ENCODE peak calls at places on chromosomes 11 and 22, in seven cellular contexts. I, T, K, W, B, N and R are unnamed samples.

GRCh38 chr22:23070418-23071162 is at the start of gene GNAZ:
- DNase-seq in I (no peak), T (peak), K (no peak), W (no peak), B (no peak), N (no peak), R (no peak)

GRCh38 chr11:75431533-75432525 is 1.2 kb downstream of the KLHL35 start:
- DNase-seq in I (no peak), T (no peak), K (no peak), W (no peak), B (no peak), N (no peak), R (no peak)

GRCh38 chr11:77207618-77208313 is 79.7 kb downstream of the MYO7A start:
- DNase-seq in I (peak), T (no peak), K (no peak), W (peak), B (no peak), N (no peak), R (no peak)

GRCh38 chr11:26287067-26287518 is 44.8 kb upstream of the ANO3 start:
- DNase-seq in I (no peak), T (no peak), K (no peak), W (peak), B (no peak), N (peak), R (no peak)

GRCh38 chr22:20776624-20777405 is 2.9 kb downstream of the SERPIND1 start:
- DNase-seq in I (no peak), T (no peak), K (no peak), W (no peak), B (no peak), N (no peak), R (no peak)

GRCh38 chr11:30573951-30574350 is 12.2 kb downstream of the MPPED2 start:
- DNase-seq in I (no peak), T (no peak), K (no peak), W (no peak), B (no peak), N (no peak), R (no peak)

GRCh38 chr22:25120761-25121212 is 78.9 kb upstream of the CRYBB3 start:
- DNase-seq in I (no peak), T (no peak), K (no peak), W (no peak), B (no peak), N (no peak), R (no peak)

GRCh38 chr11:76752321-76753175 is 30.6 kb upstream of the TSKU start:
- DNase-seq in I (peak), T (no peak), K (peak), W (peak), B (peak), N (peak), R (no peak)

GRCh38 chr22:28268176-28268575 is 349.1 kb upstream of the PITPNB start:
- DNase-seq in I (no peak), T (no peak), K (no peak), W (no peak), B (no peak), N (no peak), R (no peak)

GRCh38 chr11:6217722-6218121 is 12.4 kb downstream of the C11orf42 start:
- DNase-seq in I (no peak), T (no peak), K (no peak), W (no peak), B (no peak), N (no peak), R (no peak)

GRCh38 chr11:38089728-38090127 is 1491.7 kb upstream of the RAG2 start:
- DNase-seq in I (peak), T (no peak), K (no peak), W (peak), B (no peak), N (peak), R (no peak)

GRCh38 chr11:8639655-8640054 is 42.8 kb downstream of the TRIM66 start:
- DNase-seq in I (no peak), T (no peak), K (no peak), W (no peak), B (no peak), N (no peak), R (no peak)

GRCh38 chr11:117821431-117821830 is 3.1 kb downstream of the FXYD2 start:
- DNase-seq in I (no peak), T (no peak), K (no peak), W (no peak), B (no peak), N (no peak), R (no peak)

GRCh38 chr11:121033635-121034034 is 9.7 kb downstream of the TBCEL start:
- DNase-seq in I (no peak), T (no peak), K (no peak), W (no peak), B (no peak), N (no peak), R (no peak)

GRCh38 chr11:2812371-2812991 is 73.1 kb downstream of the CDKN1C start:
- DNase-seq in I (peak), T (no peak), K (peak), W (no peak), B (no peak), N (no peak), R (no peak)

GRCh38 chr11:27991731-27992130 is 116.2 kb downstream of the KIF18A start:
- DNase-seq in I (peak), T (no peak), K (no peak), W (peak), B (no peak), N (no peak), R (no peak)

GRCh38 chr11:122862091-122862490 is 20.5 kb upstream of the JHY start:
- DNase-seq in I (no peak), T (no peak), K (no peak), W (no peak), B (no peak), N (no peak), R (no peak)

GRCh38 chr11:18727499-18728236 is 1.7 kb upstream of the IGSF22 start:
- DNase-seq in I (peak), T (peak), K (no peak), W (peak), B (no peak), N (peak), R (no peak)

GRCh38 chr11:129720156-129720555 is 95.5 kb upstream of the TMEM45B start:
- DNase-seq in I (no peak), T (no peak), K (no peak), W (no peak), B (no peak), N (no peak), R (no peak)

GRCh38 chr22:19940536-19941364 is 822 bp upstream of the COMT start:
- DNase-seq in I (no peak), T (no peak), K (no peak), W (peak), B (no peak), N (no peak), R (no peak)

GRCh38 chr22:23837496-23837859 is 1.3 kb downstream of the DERL3 start:
- DNase-seq in I (no peak), T (no peak), K (no peak), W (no peak), B (no peak), N (no peak), R (no peak)

GRCh38 chr11:67082071-67082791 is 25.6 kb downstream of the RHOD start:
- DNase-seq in I (peak), T (no peak), K (no peak), W (no peak), B (no peak), N (no peak), R (no peak)

GRCh38 chr11:108571001-108571400 is 22.6 kb downstream of the EXPH5 start:
- DNase-seq in I (no peak), T (no peak), K (no peak), W (no peak), B (no peak), N (no peak), R (no peak)

GRCh38 chr22:26837784-26838520 is 180.6 kb downstream of the MIAT start:
- DNase-seq in I (no peak), T (no peak), K (no peak), W (no peak), B (no peak), N (no peak), R (no peak)

GRCh38 chr11:74024630-74025029 is 15.7 kb upstream of the UCP3 start:
- DNase-seq in I (peak), T (no peak), K (peak), W (peak), B (peak), N (peak), R (no peak)

GRCh38 chr11:70826541-70826943 is 425.8 kb downstream of the SHANK2 start:
- DNase-seq in I (no peak), T (no peak), K (no peak), W (no peak), B (no peak), N (no peak), R (no peak)

GRCh38 chr11:9802291-9802861 is 138.5 kb downstream of the SWAP70 start:
- DNase-seq in I (peak), T (peak), K (no peak), W (peak), B (peak), N (peak), R (no peak)

GRCh38 chr11:45904309-45904915 is 2.7 kb downstream of the FREY1 start:
- DNase-seq in I (no peak), T (no peak), K (no peak), W (no peak), B (no peak), N (no peak), R (no peak)

GRCh38 chr11:116073854-116074837 is 569.9 kb upstream of the CADM1 start:
- DNase-seq in I (no peak), T (no peak), K (no peak), W (peak), B (no peak), N (no peak), R (no peak)

GRCh38 chr11:2862950-2863618 is 22.5 kb downstream of the CDKN1C start:
- DNase-seq in I (no peak), T (no peak), K (no peak), W (no peak), B (no peak), N (no peak), R (no peak)

GRCh38 chr22:31089101-31090100 is 8.3 kb downstream of the SMTN start:
- DNase-seq in I (peak), T (peak), K (no peak), W (peak), B (no peak), N (no peak), R (no peak)

GRCh38 chr11:134355656-134356055 is 23.9 kb downstream of the GLB1L2 start:
- DNase-seq in I (no peak), T (no peak), K (no peak), W (no peak), B (no peak), N (no peak), R (peak)

GRCh38 chr11:121206810-121207209 is 85.8 kb upstream of the SC5D start:
- DNase-seq in I (no peak), T (no peak), K (no peak), W (no peak), B (no peak), N (no peak), R (peak)

GRCh38 chr22:24429411-24430365 is 2.3 kb downstream of the ADORA2A start:
- DNase-seq in I (no peak), T (peak), K (no peak), W (no peak), B (no peak), N (no peak), R (no peak)

GRCh38 chr11:14341968-14342367 is 17.0 kb downstream of the RRAS2 start:
- DNase-seq in I (no peak), T (no peak), K (no peak), W (no peak), B (no peak), N (no peak), R (no peak)

GRCh38 chr11:90757851-90758494 is 535.1 kb upstream of the CHORDC1 start:
- DNase-seq in I (no peak), T (no peak), K (no peak), W (no peak), B (no peak), N (no peak), R (peak)

GRCh38 chr11:1561266-1561665 is 10.8 kb downstream of the DUSP8 start:
- DNase-seq in I (no peak), T (no peak), K (no peak), W (no peak), B (no peak), N (no peak), R (no peak)

GRCh38 chr11:63017306-63017974 is 1.8 kb upstream of the SLC22A8 start:
- DNase-seq in I (no peak), T (no peak), K (no peak), W (no peak), B (no peak), N (peak), R (peak)

GRCh38 chr22:37731804-37732471 is 35.1 kb downstream of the TRIOBP start:
- DNase-seq in I (no peak), T (peak), K (no peak), W (no peak), B (no peak), N (no peak), R (no peak)
- TF ChIP-seq CTCF in I (peak), T (peak), K (no peak), W (peak), B (no peak), N (peak), R (no peak)

GRCh38 chr11:110711448-110711775 is 825 bp downstream of the ARHGAP20 start:
- DNase-seq in I (no peak), T (no peak), K (no peak), W (no peak), B (no peak), N (no peak), R (no peak)
- H3K4me3 ChIP-seq in I (peak), T (no peak), K (peak), W (peak), B (peak), N (peak), R (peak)

DNA sequence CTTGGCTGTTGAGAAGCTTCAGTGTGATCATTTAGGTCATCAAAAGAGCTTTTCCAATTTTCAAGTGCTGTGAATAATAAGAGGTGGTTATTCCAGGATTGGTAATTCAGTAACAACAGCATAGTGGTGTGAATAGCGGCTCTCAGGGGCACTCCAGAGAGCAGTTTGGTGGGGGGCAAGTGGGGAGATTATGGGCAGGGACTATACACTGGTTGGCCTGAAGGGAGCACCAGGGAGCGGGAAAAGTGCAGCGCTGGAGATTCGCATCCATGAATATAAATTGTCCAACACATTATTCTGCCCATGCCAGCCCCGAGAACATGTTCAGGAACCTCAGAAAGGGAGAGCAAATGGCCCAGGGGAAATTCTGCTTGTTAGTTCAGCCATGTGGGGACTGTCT is 37.9 kb downstream of the OR6Q1 start:
- DNase-seq in I (no peak), T (no peak), K (no peak), W (no peak), B (no peak), N (no peak), R (no peak)
- TF ChIP-seq CTCF in I (peak), T (peak), K (no peak), W (no peak), B (no peak), N (peak), R (no peak)

DNA sequence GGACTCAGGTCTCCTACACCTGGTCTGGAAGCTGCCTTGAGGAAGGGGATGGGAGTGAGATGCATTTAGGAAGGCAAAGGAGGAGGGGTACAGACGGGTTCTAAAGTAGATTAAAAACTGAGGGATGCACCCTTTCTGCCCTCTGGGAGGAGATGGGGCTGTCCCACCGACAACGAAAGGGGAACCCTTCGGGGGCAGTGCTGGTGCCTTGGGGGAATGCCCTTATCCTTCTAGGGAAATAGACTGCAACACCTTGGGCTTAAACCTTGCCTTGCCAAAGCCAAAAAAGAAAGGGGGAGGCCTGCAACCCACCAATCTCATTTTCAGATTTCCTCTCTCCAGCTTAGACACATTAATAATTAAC is 89.8 kb downstream of the PLEKHA7 start:
- DNase-seq in I (no peak), T (no peak), K (no peak), W (no peak), B (no peak), N (no peak), R (no peak)
- H3K4me3 ChIP-seq in I (no peak), T (no peak), K (peak), W (no peak), B (no peak), N (no peak), R (peak)

DNA sequence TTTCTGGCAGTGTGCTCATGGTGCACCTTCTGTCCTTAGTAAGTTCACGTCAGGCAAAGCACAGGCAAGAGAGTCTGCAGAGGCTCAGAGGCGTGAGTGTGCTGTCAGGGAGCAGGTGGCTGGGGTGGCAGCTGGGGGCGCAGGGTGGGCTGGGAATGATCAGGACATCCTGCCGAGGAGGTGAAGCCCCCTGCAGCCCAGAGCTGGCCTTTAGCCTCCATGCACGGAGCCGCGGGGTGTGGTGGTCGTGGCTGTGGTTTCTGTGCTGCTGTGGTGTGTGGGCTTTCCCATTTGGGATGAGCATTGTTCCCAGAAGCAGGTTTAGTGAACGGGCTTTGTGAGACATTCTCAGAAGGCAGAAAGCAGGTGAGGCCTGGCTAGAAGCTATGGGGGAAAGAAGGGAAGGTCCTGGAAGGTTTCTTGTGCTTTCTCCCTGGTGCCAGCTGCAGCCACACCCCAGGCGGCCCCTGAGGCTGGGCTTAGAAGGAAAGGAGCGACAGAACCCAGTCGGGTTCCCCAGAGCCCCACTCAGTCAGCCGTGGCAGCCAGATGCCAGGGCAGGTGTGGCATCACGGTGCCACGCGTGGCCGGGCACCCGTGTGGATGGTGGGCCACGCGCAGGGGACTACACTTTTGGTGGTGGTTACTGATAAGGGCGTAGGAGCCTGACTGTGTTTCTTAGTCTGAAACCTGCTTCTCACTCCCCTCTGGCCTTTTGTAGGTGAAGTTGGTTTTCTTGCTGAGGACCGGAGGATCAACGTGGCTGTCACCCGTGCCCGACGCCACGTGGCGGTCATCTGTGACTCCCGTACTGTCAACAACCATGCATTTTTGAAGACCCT is 32.0 kb downstream of the IGHMBP2 start:
- DNase-seq in I (no peak), T (no peak), K (no peak), W (no peak), B (no peak), N (no peak), R (no peak)
- TF ChIP-seq CTCF in I (no peak), T (no peak), K (no peak), W (no peak), B (no peak), N (no peak), R (no peak)

GRCh38 chr11:125592305-125593112 is at the start of gene STT3A:
- DNase-seq in I (peak), T (peak), K (peak), W (peak), B (peak), N (peak), R (peak)

GRCh38 chr11:125600663-125601062 is 8.0 kb downstream of the STT3A start:
- DNase-seq in I (no peak), T (no peak), K (no peak), W (no peak), B (no peak), N (no peak), R (no peak)

GRCh38 chr11:125591659-125592304 is 870 bp upstream of the STT3A start:
- DNase-seq in I (peak), T (peak), K (no peak), W (peak), B (no peak), N (peak), R (no peak)

GRCh38 chr11:125593113-125593761 is 585 bp downstream of the STT3A start:
- DNase-seq in I (peak), T (no peak), K (no peak), W (peak), B (no peak), N (peak), R (no peak)

DNA sequence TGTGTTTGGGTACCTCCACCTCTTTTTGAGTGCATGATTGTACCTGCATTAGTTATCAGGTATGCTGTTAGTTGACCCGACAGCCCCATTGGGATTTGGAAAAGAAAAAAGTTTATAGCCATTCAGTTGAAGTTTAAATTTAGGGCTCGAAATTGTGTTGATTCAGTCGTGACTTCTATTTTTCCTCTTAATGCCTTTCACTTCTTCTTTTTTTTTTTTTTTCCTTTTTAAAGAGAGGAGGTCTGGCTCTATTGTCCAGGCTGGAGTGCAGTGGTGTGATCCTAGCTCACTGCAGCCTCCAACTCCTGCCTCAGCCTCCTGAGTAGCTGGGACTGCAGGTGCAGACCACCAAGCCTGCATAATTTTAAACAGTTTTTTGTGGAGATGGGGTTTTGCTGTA is 2.3 kb downstream of the STT3A start:
- DNase-seq in I (no peak), T (peak), K (no peak), W (no peak), B (no peak), N (no peak), R (no peak)
- H3K4me3 ChIP-seq in I (no peak), T (peak), K (no peak), W (no peak), B (no peak), N (no peak), R (no peak)

GRCh38 chr11:72737341-72737740 is 14.9 kb downstream of the ARAP1 start:
- DNase-seq in I (no peak), T (no peak), K (no peak), W (no peak), B (no peak), N (no peak), R (no peak)

GRCh38 chr11:72735495-72736027 is 16.6 kb downstream of the ARAP1 start:
- DNase-seq in I (peak), T (no peak), K (no peak), W (peak), B (no peak), N (peak), R (no peak)

GRCh38 chr11:72739240-72740059 is 12.8 kb downstream of the ARAP1 start:
- DNase-seq in I (no peak), T (peak), K (no peak), W (no peak), B (no peak), N (no peak), R (no peak)

GRCh38 chr11:72738199-72739141 is 13.7 kb downstream of the ARAP1 start:
- DNase-seq in I (no peak), T (peak), K (peak), W (peak), B (no peak), N (no peak), R (no peak)

GRCh38 chr11:72736452-72737069 is 15.6 kb downstream of the ARAP1 start:
- DNase-seq in I (peak), T (peak), K (no peak), W (peak), B (no peak), N (peak), R (no peak)
- TF ChIP-seq CTCF in I (no peak), T (no peak), K (no peak), W (no peak), B (no peak), N (no peak), R (no peak)